ENCODE peak calls at places on chromosomes 6 and 20, in eight cellular contexts. One of them, this sample, is unnamed.

GRCh38 chr6:23213651-23214050 is 644.3 kb downstream of the HDGFL1 start:
- DNase-seq in A549: no peak
- DNase-seq in tibial nerve: no peak
- DNase-seq in suprapubic skin: no peak
- DNase-seq in HepG2: no peak
- DNase-seq in GM12878: no peak
- DNase-seq in upper lobe of left lung: no peak
- DNase-seq in stomach: no peak
- DNase-seq in this sample: no peak

GRCh38 chr6:158312672-158313397 is 570 bp downstream of the TULP4 start:
- DNase-seq in A549: no peak
- DNase-seq in tibial nerve: no peak
- DNase-seq in suprapubic skin: no peak
- DNase-seq in HepG2: no peak
- DNase-seq in GM12878: no peak
- DNase-seq in upper lobe of left lung: no peak
- DNase-seq in stomach: no peak
- DNase-seq in this sample: no peak

GRCh38 chr20:34880095-34880680 is 3.8 kb downstream of the ACSS2 start:
- DNase-seq in A549: no peak
- DNase-seq in tibial nerve: no peak
- DNase-seq in suprapubic skin: no peak
- DNase-seq in HepG2: no peak
- DNase-seq in GM12878: no peak
- DNase-seq in upper lobe of left lung: no peak
- DNase-seq in stomach: no peak
- DNase-seq in this sample: no peak

GRCh38 chr6:165978482-165978881 is 189.2 kb downstream of the TBXT start:
- DNase-seq in A549: no peak
- DNase-seq in tibial nerve: no peak
- DNase-seq in suprapubic skin: no peak
- DNase-seq in HepG2: no peak
- DNase-seq in GM12878: no peak
- DNase-seq in upper lobe of left lung: no peak
- DNase-seq in stomach: no peak
- DNase-seq in this sample: no peak

GRCh38 chr20:62208805-62209755 is 11.0 kb downstream of the HRH3 start:
- DNase-seq in A549: peak; percentile 43
- DNase-seq in tibial nerve: no peak
- DNase-seq in suprapubic skin: no peak
- DNase-seq in HepG2: peak; percentile 63
- DNase-seq in GM12878: no peak
- DNase-seq in upper lobe of left lung: peak; percentile 78
- DNase-seq in stomach: peak; percentile 33
- DNase-seq in this sample: no peak

GRCh38 chr6:105799051-105799450 is 287.1 kb upstream of the PRDM1 start:
- DNase-seq in A549: no peak
- DNase-seq in tibial nerve: no peak
- DNase-seq in suprapubic skin: no peak
- DNase-seq in HepG2: no peak
- DNase-seq in GM12878: no peak
- DNase-seq in upper lobe of left lung: no peak
- DNase-seq in stomach: no peak
- DNase-seq in this sample: no peak

GRCh38 chr20:58691773-58692578 is 624 bp upstream of the NPEPL1 start:
- DNase-seq in A549: no peak
- DNase-seq in tibial nerve: no peak
- DNase-seq in suprapubic skin: peak; percentile 85
- DNase-seq in HepG2: no peak
- DNase-seq in GM12878: no peak
- DNase-seq in upper lobe of left lung: peak; percentile 58
- DNase-seq in stomach: peak; percentile 41
- DNase-seq in this sample: no peak

GRCh38 chr20:7879883-7880282 is 60.4 kb downstream of the HAO1 start:
- DNase-seq in A549: peak; percentile 4
- DNase-seq in tibial nerve: no peak
- DNase-seq in suprapubic skin: no peak
- DNase-seq in HepG2: peak; percentile 31
- DNase-seq in GM12878: no peak
- DNase-seq in upper lobe of left lung: no peak
- DNase-seq in stomach: no peak
- DNase-seq in this sample: no peak

GRCh38 chr20:3696745-3697587 is 15.2 kb upstream of the ADAM33 start:
- DNase-seq in A549: no peak
- DNase-seq in tibial nerve: no peak
- DNase-seq in suprapubic skin: no peak
- DNase-seq in HepG2: no peak
- DNase-seq in GM12878: no peak
- DNase-seq in upper lobe of left lung: no peak
- DNase-seq in stomach: no peak
- DNase-seq in this sample: no peak

GRCh38 chr20:46930940-46931339 is 36.3 kb downstream of the EYA2 start:
- DNase-seq in A549: no peak
- DNase-seq in tibial nerve: no peak
- DNase-seq in suprapubic skin: no peak
- DNase-seq in HepG2: no peak
- DNase-seq in GM12878: no peak
- DNase-seq in upper lobe of left lung: no peak
- DNase-seq in stomach: no peak
- DNase-seq in this sample: no peak

GRCh38 chr6:35230950-35231349 is 17.2 kb downstream of the SCUBE3 start:
- DNase-seq in A549: no peak
- DNase-seq in tibial nerve: no peak
- DNase-seq in suprapubic skin: no peak
- DNase-seq in HepG2: no peak
- DNase-seq in GM12878: no peak
- DNase-seq in upper lobe of left lung: no peak
- DNase-seq in stomach: peak; percentile 30
- DNase-seq in this sample: no peak

GRCh38 chr6:40299666-40300065 is 287.5 kb downstream of the LRFN2 start:
- DNase-seq in A549: no peak
- DNase-seq in tibial nerve: no peak
- DNase-seq in suprapubic skin: no peak
- DNase-seq in HepG2: no peak
- DNase-seq in GM12878: no peak
- DNase-seq in upper lobe of left lung: peak; percentile 15
- DNase-seq in stomach: no peak
- DNase-seq in this sample: no peak

GRCh38 chr6:138647006-138647405 is 126.6 kb upstream of the CCDC28A start:
- DNase-seq in A549: no peak
- DNase-seq in tibial nerve: no peak
- DNase-seq in suprapubic skin: no peak
- DNase-seq in HepG2: no peak
- DNase-seq in GM12878: no peak
- DNase-seq in upper lobe of left lung: no peak
- DNase-seq in stomach: no peak
- DNase-seq in this sample: no peak

GRCh38 chr6:107292570-107293285 is 166.6 kb downstream of the PDSS2 start:
- DNase-seq in A549: no peak
- DNase-seq in tibial nerve: no peak
- DNase-seq in suprapubic skin: no peak
- DNase-seq in HepG2: no peak
- DNase-seq in GM12878: no peak
- DNase-seq in upper lobe of left lung: no peak
- DNase-seq in stomach: no peak
- DNase-seq in this sample: no peak

GRCh38 chr6:111361648-111362047 is 121.4 kb downstream of the REV3L start:
- DNase-seq in A549: peak; percentile 27
- DNase-seq in tibial nerve: no peak
- DNase-seq in suprapubic skin: no peak
- DNase-seq in HepG2: peak; percentile 39
- DNase-seq in GM12878: no peak
- DNase-seq in upper lobe of left lung: no peak
- DNase-seq in stomach: no peak
- DNase-seq in this sample: no peak

DNA sequence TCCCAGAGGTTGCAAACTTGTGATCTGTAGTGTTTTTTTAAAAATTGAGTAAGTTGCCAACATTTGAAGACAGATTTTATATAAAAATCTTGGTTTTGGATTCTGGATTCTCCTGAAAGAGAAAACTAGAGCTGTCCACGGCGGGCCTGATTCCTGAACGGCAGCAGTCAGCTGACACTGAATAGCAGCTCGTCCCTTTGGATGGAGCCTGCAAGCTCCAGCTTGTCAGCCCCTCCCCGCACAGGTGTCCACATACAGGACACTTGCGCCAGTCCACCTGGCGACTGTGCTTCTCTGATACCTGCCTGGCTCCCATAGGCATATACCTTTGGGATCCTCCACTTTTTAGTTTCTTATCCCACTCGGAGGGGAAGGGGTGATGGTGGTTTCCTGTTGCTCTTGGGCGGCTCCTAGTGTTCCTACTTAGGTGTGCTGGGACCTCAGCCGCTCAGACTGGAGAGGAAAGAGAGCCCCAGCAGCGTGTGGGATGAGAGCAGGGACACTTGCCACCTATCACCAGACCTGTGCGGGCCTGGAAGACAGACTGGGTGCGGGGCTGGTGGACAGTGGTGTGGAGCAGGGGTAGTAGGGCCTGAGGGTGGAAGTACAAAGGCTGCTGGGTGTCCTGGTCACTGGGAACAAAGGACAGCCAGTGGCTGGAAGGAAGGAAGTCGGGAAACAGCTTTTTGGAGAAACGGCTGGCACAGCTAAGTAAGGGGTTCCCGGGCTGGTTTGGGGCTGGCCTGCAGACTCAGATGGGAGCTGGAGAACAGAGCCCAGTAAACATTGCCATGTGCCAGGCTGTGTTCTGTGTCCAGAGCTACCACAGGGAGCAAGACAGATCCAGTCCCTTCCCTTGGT is 18.3 kb downstream of the GHRH start:
- DNase-seq in A549: peak; percentile 10
- DNase-seq in tibial nerve: no peak
- DNase-seq in suprapubic skin: peak; percentile 62
- DNase-seq in HepG2: no peak
- DNase-seq in GM12878: no peak
- DNase-seq in upper lobe of left lung: no peak
- DNase-seq in stomach: no peak
- DNase-seq in this sample: no peak
- TF ChIP-seq CTCF in A549: no peak
- TF ChIP-seq CTCF in tibial nerve: no peak
- TF ChIP-seq CTCF in suprapubic skin: no peak
- TF ChIP-seq CTCF in HepG2: peak; percentile 35
- TF ChIP-seq CTCF in GM12878: no peak
- TF ChIP-seq CTCF in upper lobe of left lung: no peak
- TF ChIP-seq CTCF in stomach: no peak
- TF ChIP-seq CTCF in this sample: no peak

GRCh38 chr20:44644384-44645131 is 6.9 kb downstream of the ADA start:
- DNase-seq in A549: peak; percentile 21
- DNase-seq in tibial nerve: no peak
- DNase-seq in suprapubic skin: no peak
- DNase-seq in HepG2: no peak
- DNase-seq in GM12878: peak; percentile 70
- DNase-seq in upper lobe of left lung: no peak
- DNase-seq in stomach: no peak
- DNase-seq in this sample: no peak
- TF ChIP-seq POLR2A in A549: no peak
- TF ChIP-seq POLR2A in tibial nerve: no peak
- TF ChIP-seq POLR2A in suprapubic skin: no peak
- TF ChIP-seq POLR2A in HepG2: no peak
- TF ChIP-seq POLR2A in GM12878: peak; percentile 54
- TF ChIP-seq POLR2A in upper lobe of left lung: no peak
- TF ChIP-seq POLR2A in stomach: no peak
- TF ChIP-seq POLR2A in this sample: no peak

GRCh38 chr6:43376551-43376981 is 7.1 kb upstream of the ZNF318 start:
- DNase-seq in A549: no peak
- DNase-seq in tibial nerve: no peak
- DNase-seq in suprapubic skin: no peak
- DNase-seq in HepG2: no peak
- DNase-seq in GM12878: peak; percentile 88
- DNase-seq in upper lobe of left lung: no peak
- DNase-seq in stomach: no peak
- DNase-seq in this sample: no peak

GRCh38 chr6:43378631-43379030 is 9.2 kb upstream of the ZNF318 start:
- DNase-seq in A549: no peak
- DNase-seq in tibial nerve: no peak
- DNase-seq in suprapubic skin: no peak
- DNase-seq in HepG2: no peak
- DNase-seq in GM12878: no peak
- DNase-seq in upper lobe of left lung: no peak
- DNase-seq in stomach: no peak
- DNase-seq in this sample: no peak

GRCh38 chr6:43373252-43373875 is 3.9 kb upstream of the ZNF318 start:
- DNase-seq in A549: no peak
- DNase-seq in tibial nerve: no peak
- DNase-seq in suprapubic skin: no peak
- DNase-seq in HepG2: no peak
- DNase-seq in GM12878: no peak
- DNase-seq in upper lobe of left lung: no peak
- DNase-seq in stomach: no peak
- DNase-seq in this sample: no peak

GRCh38 chr6:43375693-43376092 is 6.2 kb upstream of the ZNF318 start:
- DNase-seq in A549: no peak
- DNase-seq in tibial nerve: no peak
- DNase-seq in suprapubic skin: no peak
- DNase-seq in HepG2: no peak
- DNase-seq in GM12878: no peak
- DNase-seq in upper lobe of left lung: no peak
- DNase-seq in stomach: no peak
- DNase-seq in this sample: no peak

GRCh38 chr6:43377710-43378229 is 8.3 kb upstream of the ZNF318 start:
- DNase-seq in A549: no peak
- DNase-seq in tibial nerve: no peak
- DNase-seq in suprapubic skin: no peak
- DNase-seq in HepG2: peak; percentile 27
- DNase-seq in GM12878: no peak
- DNase-seq in upper lobe of left lung: no peak
- DNase-seq in stomach: no peak
- DNase-seq in this sample: no peak
- TF ChIP-seq EP300 in A549: no peak
- TF ChIP-seq EP300 in tibial nerve: no peak
- TF ChIP-seq EP300 in suprapubic skin: no peak
- TF ChIP-seq EP300 in HepG2: no peak
- TF ChIP-seq EP300 in GM12878: no peak
- TF ChIP-seq EP300 in upper lobe of left lung: no peak
- TF ChIP-seq EP300 in stomach: no peak
- TF ChIP-seq EP300 in this sample: no peak

GRCh38 chr6:122718616-122719015 is 60.9 kb upstream of the FABP7 start:
- DNase-seq in A549: no peak
- DNase-seq in tibial nerve: no peak
- DNase-seq in suprapubic skin: no peak
- DNase-seq in HepG2: no peak
- DNase-seq in GM12878: no peak
- DNase-seq in upper lobe of left lung: no peak
- DNase-seq in stomach: no peak
- DNase-seq in this sample: no peak

GRCh38 chr6:122719176-122719575 is 60.3 kb upstream of the FABP7 start:
- DNase-seq in A549: no peak
- DNase-seq in tibial nerve: no peak
- DNase-seq in suprapubic skin: no peak
- DNase-seq in HepG2: no peak
- DNase-seq in GM12878: no peak
- DNase-seq in upper lobe of left lung: no peak
- DNase-seq in stomach: no peak
- DNase-seq in this sample: no peak

GRCh38 chr6:122714059-122714458 is 65.5 kb upstream of the FABP7 start:
- DNase-seq in A549: no peak
- DNase-seq in tibial nerve: no peak
- DNase-seq in suprapubic skin: no peak
- DNase-seq in HepG2: no peak
- DNase-seq in GM12878: no peak
- DNase-seq in upper lobe of left lung: no peak
- DNase-seq in stomach: no peak
- DNase-seq in this sample: no peak

GRCh38 chr6:122715725-122716124 is 63.8 kb upstream of the FABP7 start:
- DNase-seq in A549: no peak
- DNase-seq in tibial nerve: no peak
- DNase-seq in suprapubic skin: no peak
- DNase-seq in HepG2: no peak
- DNase-seq in GM12878: no peak
- DNase-seq in upper lobe of left lung: no peak
- DNase-seq in stomach: no peak
- DNase-seq in this sample: no peak

GRCh38 chr6:122717350-122717749 is 62.2 kb upstream of the FABP7 start:
- DNase-seq in A549: no peak
- DNase-seq in tibial nerve: no peak
- DNase-seq in suprapubic skin: no peak
- DNase-seq in HepG2: no peak
- DNase-seq in GM12878: no peak
- DNase-seq in upper lobe of left lung: no peak
- DNase-seq in stomach: no peak
- DNase-seq in this sample: no peak
- TF ChIP-seq CTCF in A549: no peak
- TF ChIP-seq CTCF in tibial nerve: no peak
- TF ChIP-seq CTCF in suprapubic skin: no peak
- TF ChIP-seq CTCF in HepG2: no peak
- TF ChIP-seq CTCF in GM12878: no peak
- TF ChIP-seq CTCF in upper lobe of left lung: no peak
- TF ChIP-seq CTCF in stomach: no peak
- TF ChIP-seq CTCF in this sample: no peak

This sample was measured in esophagus muscularis mucosa.